ENCODE peak calls at places on chromosomes 13 and 19, in six cellular contexts. One of them, this sample, is unnamed.

GRCh38 chr19:35168261-35168660 is 13.7 kb downstream of the FXYD5 start:
- DNase-seq in mesenchymal stem cell: no peak
- DNase-seq in IMR-90: no peak
- DNase-seq in trophoblast cell: peak
- DNase-seq in H1: no peak
- DNase-seq in mesendoderm: no peak
- DNase-seq in this sample: no peak

GRCh38 chr13:31697290-31697689 is 42.0 kb upstream of the RXFP2 start:
- DNase-seq in IMR-90: no peak
- DNase-seq in mesendoderm: peak
- DNase-seq in H1: no peak
- DNase-seq in mesenchymal stem cell: no peak
- DNase-seq in trophoblast cell: no peak
- DNase-seq in this sample: no peak

GRCh38 chr19:29943615-29944014 is 1.6 kb downstream of the URI1 start:
- DNase-seq in mesenchymal stem cell: peak
- DNase-seq in trophoblast cell: no peak
- DNase-seq in mesendoderm: no peak
- DNase-seq in IMR-90: no peak
- DNase-seq in H1: no peak
- DNase-seq in this sample: no peak

GRCh38 chr13:32581177-32581786 is 5.0 kb upstream of the PDS5B start:
- DNase-seq in mesenchymal stem cell: peak
- DNase-seq in IMR-90: peak
- DNase-seq in mesendoderm: no peak
- DNase-seq in trophoblast cell: no peak
- DNase-seq in H1: no peak
- DNase-seq in this sample: no peak

GRCh38 chr19:43265664-43266025 is 3.7 kb downstream of the PSG9 start:
- DNase-seq in H1: no peak
- DNase-seq in IMR-90: peak
- DNase-seq in mesenchymal stem cell: no peak
- DNase-seq in trophoblast cell: no peak
- DNase-seq in mesendoderm: no peak
- DNase-seq in this sample: no peak

GRCh38 chr19:58394821-58395219 is 636 bp upstream of the RNF225 start:
- DNase-seq in trophoblast cell: no peak
- DNase-seq in mesendoderm: no peak
- DNase-seq in IMR-90: no peak
- DNase-seq in H1: peak
- DNase-seq in mesenchymal stem cell: no peak
- DNase-seq in this sample: no peak

GRCh38 chr13:36207672-36208071 is 6.7 kb downstream of the SOHLH2 start:
- DNase-seq in H1: no peak
- DNase-seq in mesendoderm: no peak
- DNase-seq in trophoblast cell: no peak
- DNase-seq in IMR-90: no peak
- DNase-seq in mesenchymal stem cell: no peak
- DNase-seq in this sample: no peak

GRCh38 chr19:50921391-50922315 is 10.5 kb upstream of the KLK4 start:
- DNase-seq in H1: peak
- DNase-seq in mesendoderm: no peak
- DNase-seq in trophoblast cell: no peak
- DNase-seq in IMR-90: no peak
- DNase-seq in mesenchymal stem cell: no peak
- DNase-seq in this sample: peak

GRCh38 chr13:111526922-111527321 is 206.5 kb downstream of the TEX29 start:
- DNase-seq in H1: no peak
- DNase-seq in mesendoderm: no peak
- DNase-seq in trophoblast cell: no peak
- DNase-seq in IMR-90: no peak
- DNase-seq in mesenchymal stem cell: no peak
- DNase-seq in this sample: no peak

GRCh38 chr19:34236035-34236793 is 18.1 kb upstream of the GARRE1 start:
- DNase-seq in IMR-90: peak
- DNase-seq in H1: no peak
- DNase-seq in mesenchymal stem cell: peak
- DNase-seq in mesendoderm: no peak
- DNase-seq in trophoblast cell: no peak
- DNase-seq in this sample: no peak

GRCh38 chr13:80989241-80989640 is 648.3 kb upstream of the SPRY2 start:
- DNase-seq in mesendoderm: no peak
- DNase-seq in H1: no peak
- DNase-seq in trophoblast cell: no peak
- DNase-seq in IMR-90: no peak
- DNase-seq in mesenchymal stem cell: peak
- DNase-seq in this sample: no peak

GRCh38 chr13:46057251-46058015 is 4.9 kb upstream of the ZC3H13 start:
- DNase-seq in mesenchymal stem cell: peak
- DNase-seq in H1: no peak
- DNase-seq in mesendoderm: peak
- DNase-seq in IMR-90: peak
- DNase-seq in trophoblast cell: no peak
- DNase-seq in this sample: no peak

GRCh38 chr19:33134571-33135041 is 2.7 kb downstream of the WDR88 start:
- DNase-seq in IMR-90: no peak
- DNase-seq in mesenchymal stem cell: no peak
- DNase-seq in H1: peak
- DNase-seq in trophoblast cell: no peak
- DNase-seq in mesendoderm: peak
- DNase-seq in this sample: no peak

GRCh38 chr19:1076951-1077350 is 10.0 kb downstream of the ARHGAP45 start:
- DNase-seq in trophoblast cell: no peak
- DNase-seq in H1: no peak
- DNase-seq in mesendoderm: no peak
- DNase-seq in mesenchymal stem cell: no peak
- DNase-seq in IMR-90: no peak
- DNase-seq in this sample: no peak

GRCh38 chr19:32611161-32611560 is 30.2 kb downstream of the PDCD5 start:
- DNase-seq in IMR-90: no peak
- DNase-seq in H1: no peak
- DNase-seq in mesenchymal stem cell: no peak
- DNase-seq in trophoblast cell: no peak
- DNase-seq in mesendoderm: no peak
- DNase-seq in this sample: no peak

GRCh38 chr13:98909016-98909415 is 68.8 kb downstream of the DOCK9 start:
- DNase-seq in mesenchymal stem cell: peak
- DNase-seq in IMR-90: peak
- DNase-seq in H1: no peak
- DNase-seq in trophoblast cell: no peak
- DNase-seq in mesendoderm: no peak
- DNase-seq in this sample: no peak

GRCh38 chr19:4748589-4748988 is 24.9 kb upstream of the DPP9 start:
- DNase-seq in H1: no peak
- DNase-seq in mesendoderm: no peak
- DNase-seq in IMR-90: no peak
- DNase-seq in mesenchymal stem cell: no peak
- DNase-seq in trophoblast cell: no peak
- DNase-seq in this sample: no peak

GRCh38 chr13:110319774-110320509 is 12.9 kb downstream of the COL4A2 start:
- DNase-seq in IMR-90: peak
- DNase-seq in mesenchymal stem cell: peak
- DNase-seq in mesendoderm: peak
- DNase-seq in trophoblast cell: no peak
- DNase-seq in H1: no peak
- DNase-seq in this sample: no peak

GRCh38 chr19:31356587-31357314 is 7.5 kb upstream of the TSHZ3 start:
- DNase-seq in mesendoderm: peak
- DNase-seq in mesenchymal stem cell: no peak
- DNase-seq in IMR-90: no peak
- DNase-seq in H1: peak
- DNase-seq in trophoblast cell: no peak
- DNase-seq in this sample: no peak

GRCh38 chr19:47740866-47741519 is 4.4 kb upstream of the NOP53 start:
- DNase-seq in mesenchymal stem cell: no peak
- DNase-seq in H1: no peak
- DNase-seq in trophoblast cell: no peak
- DNase-seq in IMR-90: no peak
- DNase-seq in mesendoderm: no peak
- DNase-seq in this sample: no peak

GRCh38 chr19:55460670-55461258 is 678 bp downstream of the ISOC2 start:
- DNase-seq in mesenchymal stem cell: peak
- DNase-seq in mesendoderm: peak
- DNase-seq in H1: peak
- DNase-seq in trophoblast cell: peak
- DNase-seq in IMR-90: peak
- DNase-seq in this sample: peak

GRCh38 chr19:4547303-4548237 is 7.7 kb upstream of the LRG1 start:
- DNase-seq in H1: no peak
- DNase-seq in IMR-90: no peak
- DNase-seq in trophoblast cell: no peak
- DNase-seq in mesendoderm: peak
- DNase-seq in mesenchymal stem cell: no peak
- DNase-seq in this sample: no peak

GRCh38 chr13:48562296-48563066 is 29.6 kb upstream of the RCBTB2 start:
- DNase-seq in mesendoderm: no peak
- DNase-seq in H1: no peak
- DNase-seq in mesenchymal stem cell: no peak
- DNase-seq in trophoblast cell: no peak
- DNase-seq in IMR-90: no peak
- DNase-seq in this sample: no peak

GRCh38 chr19:31300406-31300805 is 48.8 kb downstream of the TSHZ3 start:
- DNase-seq in IMR-90: no peak
- DNase-seq in H1: no peak
- DNase-seq in mesenchymal stem cell: no peak
- DNase-seq in trophoblast cell: no peak
- DNase-seq in mesendoderm: no peak
- DNase-seq in this sample: no peak

GRCh38 chr19:1494115-1494815 is 3.3 kb downstream of the REEP6 start:
- DNase-seq in mesenchymal stem cell: no peak
- DNase-seq in IMR-90: no peak
- DNase-seq in trophoblast cell: no peak
- DNase-seq in H1: no peak
- DNase-seq in mesendoderm: no peak
- DNase-seq in this sample: no peak

GRCh38 chr19:12872941-12873890 is 8.0 kb downstream of the DNASE2 start:
- DNase-seq in mesendoderm: peak
- DNase-seq in trophoblast cell: peak
- DNase-seq in mesenchymal stem cell: peak
- DNase-seq in IMR-90: peak
- DNase-seq in H1: peak
- DNase-seq in this sample: no peak

GRCh38 chr19:14786421-14786851 is 8.1 kb upstream of the ADGRE2 start:
- DNase-seq in IMR-90: no peak
- DNase-seq in trophoblast cell: no peak
- DNase-seq in mesenchymal stem cell: no peak
- DNase-seq in mesendoderm: peak
- DNase-seq in H1: peak
- DNase-seq in this sample: peak

GRCh38 chr13:35208587-35208986 is 266.5 kb downstream of the NBEA start:
- DNase-seq in IMR-90: no peak
- DNase-seq in mesendoderm: no peak
- DNase-seq in trophoblast cell: no peak
- DNase-seq in H1: no peak
- DNase-seq in mesenchymal stem cell: no peak
- DNase-seq in this sample: no peak

GRCh38 chr19:4577020-4577782 is 17.7 kb upstream of the SEMA6B start:
- DNase-seq in mesenchymal stem cell: peak
- DNase-seq in mesendoderm: peak
- DNase-seq in trophoblast cell: no peak
- DNase-seq in IMR-90: no peak
- DNase-seq in H1: peak
- DNase-seq in this sample: no peak

GRCh38 chr13:30394798-30395191 is 27.5 kb upstream of the UBE2L5 start:
- DNase-seq in mesendoderm: no peak
- DNase-seq in mesenchymal stem cell: peak
- DNase-seq in trophoblast cell: no peak
- DNase-seq in IMR-90: peak
- DNase-seq in H1: no peak
- DNase-seq in this sample: no peak

GRCh38 chr19:39078436-39079200 is 5.5 kb upstream of the ACP7 start:
- DNase-seq in trophoblast cell: peak
- DNase-seq in mesendoderm: no peak
- DNase-seq in mesenchymal stem cell: peak
- DNase-seq in IMR-90: peak
- DNase-seq in H1: no peak
- DNase-seq in this sample: no peak

GRCh38 chr19:7177926-7178325 is 108.4 kb downstream of the ZNF557 start:
- DNase-seq in trophoblast cell: no peak
- DNase-seq in H1: no peak
- DNase-seq in mesendoderm: no peak
- DNase-seq in mesenchymal stem cell: no peak
- DNase-seq in IMR-90: peak
- DNase-seq in this sample: no peak

GRCh38 chr19:7187605-7188339 is 106.4 kb downstream of the INSR start:
- DNase-seq in trophoblast cell: no peak
- DNase-seq in H1: no peak
- DNase-seq in IMR-90: no peak
- DNase-seq in mesendoderm: no peak
- DNase-seq in mesenchymal stem cell: no peak
- DNase-seq in this sample: no peak

GRCh38 chr19:7176792-7177191 is 107.3 kb downstream of the ZNF557 start:
- DNase-seq in mesendoderm: no peak
- DNase-seq in mesenchymal stem cell: no peak
- DNase-seq in IMR-90: no peak
- DNase-seq in H1: no peak
- DNase-seq in trophoblast cell: no peak
- DNase-seq in this sample: no peak

GRCh38 chr19:7179917-7180306 is 110.4 kb downstream of the ZNF557 start:
- DNase-seq in trophoblast cell: no peak
- DNase-seq in IMR-90: no peak
- DNase-seq in H1: no peak
- DNase-seq in mesenchymal stem cell: no peak
- DNase-seq in mesendoderm: no peak
- DNase-seq in this sample: no peak

GRCh38 chr19:7182489-7182888 is 111.7 kb downstream of the INSR start:
- DNase-seq in IMR-90: no peak
- DNase-seq in trophoblast cell: no peak
- DNase-seq in mesenchymal stem cell: no peak
- DNase-seq in mesendoderm: no peak
- DNase-seq in H1: no peak
- DNase-seq in this sample: no peak
- H3K4me3 ChIP-seq in IMR-90: no peak
- H3K4me3 ChIP-seq in trophoblast cell: no peak
- H3K4me3 ChIP-seq in mesenchymal stem cell: peak
- H3K4me3 ChIP-seq in mesendoderm: no peak
- H3K4me3 ChIP-seq in H1: no peak
- H3K4me3 ChIP-seq in this sample: no peak

GRCh38 chr13:84653915-84654534 is 771.8 kb upstream of the SLITRK1 start:
- DNase-seq in mesenchymal stem cell: no peak
- DNase-seq in trophoblast cell: no peak
- DNase-seq in mesendoderm: no peak
- DNase-seq in IMR-90: no peak
- DNase-seq in H1: no peak
- DNase-seq in this sample: no peak
- H2BK5ac ChIP-seq in mesenchymal stem cell: no peak
- H2BK5ac ChIP-seq in trophoblast cell: no peak
- H2BK5ac ChIP-seq in mesendoderm: no peak
- H2BK5ac ChIP-seq in IMR-90: no peak
- H2BK5ac ChIP-seq in H1: peak
- H2BK5ac ChIP-seq in this sample: no peak

GRCh38 chr19:2720777-2721569 is at the start of gene DIRAS1:
- DNase-seq in trophoblast cell: no peak
- DNase-seq in H1: peak
- DNase-seq in mesendoderm: no peak
- DNase-seq in mesenchymal stem cell: no peak
- DNase-seq in IMR-90: no peak
- DNase-seq in this sample: no peak
- H3K4me3 ChIP-seq in trophoblast cell: no peak
- H3K4me3 ChIP-seq in H1: peak
- H3K4me3 ChIP-seq in mesendoderm: peak
- H3K4me3 ChIP-seq in mesenchymal stem cell: peak
- H3K4me3 ChIP-seq in IMR-90: peak
- H3K4me3 ChIP-seq in this sample: peak

GRCh38 chr19:6707658-6708018 is 12.8 kb downstream of the C3 start:
- DNase-seq in mesendoderm: no peak
- DNase-seq in IMR-90: no peak
- DNase-seq in mesenchymal stem cell: no peak
- DNase-seq in H1: no peak
- DNase-seq in trophoblast cell: no peak
- DNase-seq in this sample: no peak
- H2BK5ac ChIP-seq in mesendoderm: no peak
- H2BK5ac ChIP-seq in IMR-90: no peak
- H2BK5ac ChIP-seq in mesenchymal stem cell: no peak
- H2BK5ac ChIP-seq in H1: no peak
- H2BK5ac ChIP-seq in trophoblast cell: no peak
- H2BK5ac ChIP-seq in this sample: no peak